ENCODE peak calls at places on chromosomes 6 and 20, in seven cellular contexts. O is uterus, G is heart left ventricle, Y is breast epithelium, X is endothelial cell of umbilical vein, E is testis, T is adrenal gland. V is an unnamed sample.

GRCh38 chr6:149259753-149260152 is 57.8 kb upstream of the TAB2 start:
- DNase-seq in O (no peak), G (peak; percentile 28), Y (no peak), X (no peak), E (peak; percentile 18), T (peak; percentile 51), V (no peak)

GRCh38 chr20:62638680-62639406 is 3.5 kb upstream of the SLCO4A1 start:
- DNase-seq in O (no peak), G (no peak), Y (no peak), X (no peak), E (no peak), T (no peak), V (no peak)

GRCh38 chr6:46771556-46771955 is 21.6 kb upstream of the MEP1A start:
- DNase-seq in O (no peak), G (no peak), Y (no peak), X (no peak), E (no peak), T (no peak), V (no peak)

GRCh38 chr6:112911949-112912348 is 564.8 kb downstream of the RFPL4B start:
- DNase-seq in O (no peak), G (no peak), Y (no peak), X (no peak), E (no peak), T (no peak), V (no peak)

GRCh38 chr6:30061766-30062458 is 847 bp downstream of the POLR1H start:
- DNase-seq in O (no peak), G (no peak), Y (no peak), X (no peak), E (peak; percentile 38), T (peak; percentile 20), V (peak; percentile 28)

GRCh38 chr6:11975353-11975977 is 36.6 kb upstream of the HIVEP1 start:
- DNase-seq in O (no peak), G (no peak), Y (no peak), X (no peak), E (peak; percentile 27), T (peak; percentile 55), V (peak; percentile 28)

GRCh38 chr6:24662206-24662605 is 4.5 kb downstream of the TDP2 start:
- DNase-seq in O (no peak), G (no peak), Y (no peak), X (no peak), E (no peak), T (no peak), V (no peak)

GRCh38 chr6:35052694-35053565 is 88.2 kb downstream of the TCP11 start:
- DNase-seq in O (no peak), G (peak; percentile 52), Y (no peak), X (peak; percentile 39), E (peak; percentile 76), T (peak; percentile 40), V (no peak)

GRCh38 chr20:10861086-10861485 is 187.3 kb upstream of the JAG1 start:
- DNase-seq in O (no peak), G (no peak), Y (no peak), X (no peak), E (no peak), T (no peak), V (no peak)

GRCh38 chr6:90156861-90157260 is 139.8 kb downstream of the BACH2 start:
- DNase-seq in O (no peak), G (no peak), Y (no peak), X (no peak), E (no peak), T (no peak), V (no peak)

GRCh38 chr20:10338781-10339180 is 95.2 kb downstream of the MKKS start:
- DNase-seq in O (no peak), G (no peak), Y (no peak), X (no peak), E (no peak), T (no peak), V (no peak)

GRCh38 chr20:24823989-24824693 is 124.9 kb upstream of the CST7 start:
- DNase-seq in O (no peak), G (no peak), Y (no peak), X (no peak), E (no peak), T (no peak), V (no peak)

GRCh38 chr20:21571841-21572690 is 58.2 kb upstream of the NKX2-2 start:
- DNase-seq in O (no peak), G (no peak), Y (no peak), X (peak; percentile 18), E (peak; percentile 29), T (no peak), V (no peak)

GRCh38 chr20:43586641-43587040 is 4.1 kb upstream of the IFT52 start:
- DNase-seq in O (no peak), G (no peak), Y (no peak), X (no peak), E (peak; percentile 64), T (no peak), V (no peak)

GRCh38 chr20:43584448-43585138 is 6.1 kb upstream of the IFT52 start:
- DNase-seq in O (no peak), G (no peak), Y (no peak), X (no peak), E (no peak), T (no peak), V (no peak)

GRCh38 chr20:43583133-43583864 is 7.4 kb upstream of the IFT52 start:
- DNase-seq in O (no peak), G (no peak), Y (no peak), X (no peak), E (no peak), T (no peak), V (no peak)

GRCh38 chr20:43579861-43580793 is 10.6 kb upstream of the IFT52 start:
- DNase-seq in O (no peak), G (no peak), Y (no peak), X (no peak), E (no peak), T (no peak), V (no peak)

DNA sequence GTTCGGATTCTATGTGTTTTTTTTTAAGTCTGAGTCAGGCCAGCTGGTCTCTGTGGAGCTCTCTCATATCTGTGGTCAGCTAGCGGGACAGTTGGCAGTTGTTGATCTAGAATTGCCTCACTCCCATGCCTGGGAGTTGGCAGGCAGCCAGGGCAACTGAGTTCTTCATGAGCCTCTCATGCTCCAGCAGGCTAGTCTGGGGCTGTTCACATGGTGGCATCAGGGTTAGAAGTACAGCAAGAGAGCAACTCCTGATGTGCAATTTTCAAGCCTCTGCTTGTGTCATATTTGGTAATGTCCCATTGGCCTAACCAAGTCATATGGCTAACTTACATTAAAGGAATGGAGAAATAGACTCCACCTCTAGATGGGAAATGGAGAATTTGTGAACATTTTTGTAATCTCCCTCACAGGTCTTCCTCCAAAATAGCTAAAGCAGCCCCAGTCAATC is 6.7 kb upstream of the IFT52 start:
- DNase-seq in O (peak; percentile 22), G (peak; percentile 37), Y (no peak), X (no peak), E (peak; percentile 75), T (peak; percentile 90), V (peak; percentile 56)
- TF ChIP-seq POLR2A in O (no peak), G (no peak), Y (no peak), X (no peak), E (no peak), T (no peak), V (no peak)

DNA sequence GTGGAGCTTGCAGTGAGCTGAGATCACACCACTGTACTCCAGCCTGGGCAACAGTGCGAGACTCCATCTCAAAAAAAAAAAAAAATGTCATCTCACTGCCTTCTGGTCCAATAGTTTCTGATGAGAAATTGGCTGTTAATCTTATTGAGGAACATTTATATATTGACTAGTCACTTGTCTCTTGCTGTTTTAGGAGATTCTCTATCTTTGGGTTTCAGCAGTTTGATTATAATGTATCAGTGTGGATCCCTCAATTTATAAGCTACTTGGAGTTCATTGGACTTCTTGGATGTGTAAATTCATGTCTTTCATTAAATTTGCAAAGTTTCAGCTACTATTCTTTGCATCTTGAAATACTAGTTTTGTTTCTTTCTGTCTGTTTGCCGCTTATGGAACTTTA is 11.2 kb downstream of the ZGPAT start:
- DNase-seq in O (no peak), G (no peak), Y (no peak), X (no peak), E (no peak), T (no peak), V (no peak)
- TF ChIP-seq POLR2A in O (no peak), G (no peak), Y (no peak), X (no peak), E (no peak), T (no peak), V (no peak)

GRCh38 chr6:105601541-105602174 is 198.8 kb upstream of the PREP start:
- DNase-seq in O (peak; percentile 72), G (peak; percentile 82), Y (peak; percentile 52), X (no peak), E (peak; percentile 68), T (peak; percentile 60), V (peak; percentile 50)

GRCh38 chr6:105604593-105604905 is 201.7 kb upstream of the PREP start:
- DNase-seq in O (no peak), G (no peak), Y (no peak), X (no peak), E (no peak), T (no peak), V (no peak)

GRCh38 chr6:105598264-105598663 is 195.4 kb upstream of the PREP start:
- DNase-seq in O (no peak), G (no peak), Y (no peak), X (no peak), E (no peak), T (no peak), V (no peak)

GRCh38 chr6:105603779-105604592 is 201.1 kb upstream of the PREP start:
- DNase-seq in O (peak; percentile 53), G (no peak), Y (no peak), X (no peak), E (peak; percentile 33), T (peak; percentile 27), V (no peak)

GRCh38 chr6:105600342-105601293 is 197.7 kb upstream of the PREP start:
- DNase-seq in O (no peak), G (no peak), Y (no peak), X (no peak), E (no peak), T (no peak), V (no peak)
- TF ChIP-seq POLR2A in O (no peak), G (no peak), Y (no peak), X (no peak), E (no peak), T (no peak), V (no peak)

GRCh38 chr6:26232950-26233607 is 131.9 kb upstream of the BTN3A2 start:
- DNase-seq in O (no peak), G (no peak), Y (no peak), X (peak; percentile 26), E (no peak), T (no peak), V (no peak)

GRCh38 chr6:26234421-26235239 is 130.4 kb upstream of the BTN3A2 start:
- DNase-seq in O (peak; percentile 42), G (peak; percentile 48), Y (peak; percentile 65), X (peak; percentile 89), E (peak; percentile 89), T (peak; percentile 67), V (peak; percentile 66)

GRCh38 chr6:26235240-26235730 is 129.7 kb upstream of the BTN3A2 start:
- DNase-seq in O (no peak), G (no peak), Y (no peak), X (no peak), E (no peak), T (no peak), V (no peak)

GRCh38 chr6:26232306-26232949 is 132.6 kb upstream of the BTN3A2 start:
- DNase-seq in O (no peak), G (no peak), Y (no peak), X (no peak), E (no peak), T (no peak), V (no peak)

GRCh38 chr6:26233608-26234420 is 131.2 kb upstream of the BTN3A2 start:
- DNase-seq in O (no peak), G (peak; percentile 39), Y (peak; percentile 66), X (peak; percentile 71), E (peak; percentile 70), T (peak; percentile 65), V (peak; percentile 58)
- TF ChIP-seq POLR2A in O (no peak), G (no peak), Y (no peak), X (peak; percentile 95), E (no peak), T (no peak), V (no peak)

V was measured in stomach.